ENCODE peak calls at places on chromosomes 12 and 14, in five cellular contexts. L, W, I, G and A are unnamed samples.

GRCh38 chr12:100661300-100661951 is 87.9 kb downstream of the GAS2L3 start:
- DNase-seq in L (no peak), W (no peak), I (no peak), G (peak; percentile 43), A (no peak)

GRCh38 chr14:94474581-94475031 is 1.4 kb downstream of the SERPINA9 start:
- DNase-seq in L (no peak), W (no peak), I (no peak), G (peak; percentile 50), A (no peak)

GRCh38 chr14:59254146-59254910 is 65.9 kb downstream of the DAAM1 start:
- DNase-seq in L (no peak), W (peak; percentile 75), I (peak; percentile 77), G (peak; percentile 74), A (peak; percentile 80)

GRCh38 chr14:99225804-99226203 is 46.2 kb downstream of the BCL11B start:
- DNase-seq in L (no peak), W (no peak), I (no peak), G (no peak), A (no peak)

GRCh38 chr12:27273114-27273513 is 29.0 kb downstream of the STK38L start:
- DNase-seq in L (no peak), W (no peak), I (no peak), G (no peak), A (no peak)

GRCh38 chr12:121911824-121912585 is 6.4 kb upstream of the CFAP251 start:
- DNase-seq in L (no peak), W (no peak), I (no peak), G (no peak), A (no peak)

GRCh38 chr14:33916663-33917565 is 34.0 kb downstream of the EGLN3 start:
- DNase-seq in L (no peak), W (no peak), I (no peak), G (peak; percentile 89), A (no peak)

GRCh38 chr14:49303952-49304516 is 282.1 kb downstream of the RPS29 start:
- DNase-seq in L (no peak), W (no peak), I (no peak), G (peak; percentile 34), A (no peak)

GRCh38 chr12:119594772-119595445 is 1.3 kb downstream of the TMEM233 start:
- DNase-seq in L (no peak), W (no peak), I (peak; percentile 78), G (peak; percentile 54), A (no peak)

GRCh38 chr14:61918998-61919397 is 156.8 kb downstream of the SNAPC1 start:
- DNase-seq in L (no peak), W (no peak), I (no peak), G (no peak), A (no peak)

GRCh38 chr12:113174461-113175384 is 10.6 kb downstream of the DDX54 start:
- DNase-seq in L (peak; percentile 72), W (peak; percentile 71), I (peak; percentile 82), G (peak; percentile 66), A (peak; percentile 64)

GRCh38 chr14:22551597-22551982 is 37.4 kb downstream of the DAD1 start:
- DNase-seq in L (no peak), W (no peak), I (peak; percentile 74), G (no peak), A (no peak)

GRCh38 chr12:30461011-30461670 is 234.5 kb downstream of the IPO8 start:
- DNase-seq in L (no peak), W (no peak), I (no peak), G (no peak), A (no peak)

GRCh38 chr12:12278899-12279298 is 12.1 kb upstream of the LRP6 start:
- DNase-seq in L (no peak), W (no peak), I (no peak), G (no peak), A (no peak)

GRCh38 chr12:52618216-52618615 is at the start of gene KRT73:
- DNase-seq in L (no peak), W (no peak), I (no peak), G (no peak), A (peak; percentile 40)

GRCh38 chr14:94176808-94177207 is 2.7 kb downstream of the PPP4R4 start:
- DNase-seq in L (no peak), W (no peak), I (no peak), G (no peak), A (no peak)

GRCh38 chr12:93572712-93573551 is 457 bp downstream of the SOCS2 start:
- DNase-seq in L (no peak), W (peak; percentile 46), I (peak; percentile 81), G (peak; percentile 42), A (no peak)

GRCh38 chr14:91113829-91114078 is at the start of gene DGLUCY:
- DNase-seq in L (peak; percentile 36), W (no peak), I (peak; percentile 94), G (peak; percentile 80), A (no peak)

GRCh38 chr14:96225745-96226151 is 21.1 kb downstream of the BDKRB2 start:
- DNase-seq in L (no peak), W (peak; percentile 51), I (peak; percentile 85), G (peak; percentile 74), A (no peak)

GRCh38 chr12:29673346-29673745 is 110.4 kb downstream of the TMTC1 start:
- DNase-seq in L (no peak), W (no peak), I (no peak), G (no peak), A (no peak)

GRCh38 chr12:3493225-3494049 is 2.4 kb downstream of the PRMT8 start:
- DNase-seq in L (no peak), W (no peak), I (no peak), G (no peak), A (no peak)

GRCh38 chr12:120468271-120468845 is 1.2 kb downstream of the SRSF9 start:
- DNase-seq in L (no peak), W (peak; percentile 47), I (no peak), G (peak; percentile 66), A (no peak)

GRCh38 chr12:52130695-52131094 is 51.2 kb downstream of the SMIM41 start:
- DNase-seq in L (no peak), W (no peak), I (no peak), G (no peak), A (no peak)

GRCh38 chr14:74426202-74426582 is at the start of gene SYNDIG1L:
- DNase-seq in L (no peak), W (no peak), I (peak; percentile 57), G (no peak), A (no peak)

GRCh38 chr12:79420146-79420618 is 270.6 kb downstream of the PAWR start:
- DNase-seq in L (no peak), W (no peak), I (no peak), G (peak; percentile 94), A (no peak)

GRCh38 chr14:96383445-96383844 is 8.5 kb upstream of the AK7 start:
- DNase-seq in L (no peak), W (no peak), I (no peak), G (no peak), A (no peak)

GRCh38 chr14:50839048-50839447 is 8.1 kb upstream of the NIN start:
- DNase-seq in L (no peak), W (no peak), I (no peak), G (peak; percentile 75), A (no peak)